ENCODE peak calls at places on chromosome 1, in nine cellular contexts. W is foreskin fibroblast, Y is Peyer's patch, E is AG09309, C is PC-9, N is left ventricle myocardium inferior, Z is heart right ventricle, A is WERI-Rb-1, Q is upper lobe of left lung. K is an unnamed sample.

GRCh38 chr1:67850611-67851075 is 17.4 kb upstream of the GNG12 start:
- DNase-seq in Q (peak; percentile 83), Z (peak; percentile 58), W (peak; percentile 89), A (no peak), Y (peak; percentile 19), C (peak; percentile 76), E (peak; percentile 51), N (peak; percentile 71), K (no peak)

GRCh38 chr1:44073528-44073927 is 42.3 kb upstream of the SLC6A9 start:
- DNase-seq in E (no peak), Z (no peak), A (no peak), C (no peak), W (no peak), Q (no peak), N (no peak), Y (peak; percentile 57), K (no peak)

GRCh38 chr1:109781807-109782206 is 18.1 kb upstream of the EPS8L3 start:
- DNase-seq in Q (no peak), Y (no peak), E (no peak), A (no peak), C (no peak), Z (no peak), W (no peak), N (no peak), K (no peak)

GRCh38 chr1:64514197-64514765 is 44.4 kb downstream of the CACHD1 start:
- DNase-seq in C (no peak), Z (no peak), W (peak; percentile 33), A (no peak), N (no peak), Y (no peak), Q (no peak), E (no peak), K (no peak)

GRCh38 chr1:158353333-158354038 is at the start of gene CD1E:
- DNase-seq in Q (no peak), E (no peak), N (no peak), Y (no peak), C (no peak), W (no peak), Z (no peak), A (no peak), K (no peak)

GRCh38 chr1:58695206-58695605 is 4.7 kb downstream of the MYSM1 start:
- DNase-seq in Z (no peak), Q (no peak), C (no peak), N (no peak), Y (no peak), A (no peak), W (no peak), E (no peak), K (no peak)

GRCh38 chr1:3004285-3005205 is 16.7 kb upstream of the ACTRT2 start:
- DNase-seq in N (no peak), Q (peak; percentile 0), A (no peak), E (no peak), Z (no peak), W (no peak), C (no peak), Y (no peak), K (no peak)

GRCh38 chr1:204255225-204255624 is 41.4 kb upstream of the GOLT1A start:
- DNase-seq in W (no peak), C (no peak), E (no peak), A (no peak), N (no peak), Z (no peak), Q (no peak), Y (no peak), K (no peak)

GRCh38 chr1:112866151-112866550 is 89.8 kb downstream of the SLC16A1 start:
- DNase-seq in N (no peak), W (peak; percentile 61), E (peak; percentile 13), Z (no peak), C (peak; percentile 91), A (no peak), Q (no peak), Y (no peak), K (no peak)

DNA sequence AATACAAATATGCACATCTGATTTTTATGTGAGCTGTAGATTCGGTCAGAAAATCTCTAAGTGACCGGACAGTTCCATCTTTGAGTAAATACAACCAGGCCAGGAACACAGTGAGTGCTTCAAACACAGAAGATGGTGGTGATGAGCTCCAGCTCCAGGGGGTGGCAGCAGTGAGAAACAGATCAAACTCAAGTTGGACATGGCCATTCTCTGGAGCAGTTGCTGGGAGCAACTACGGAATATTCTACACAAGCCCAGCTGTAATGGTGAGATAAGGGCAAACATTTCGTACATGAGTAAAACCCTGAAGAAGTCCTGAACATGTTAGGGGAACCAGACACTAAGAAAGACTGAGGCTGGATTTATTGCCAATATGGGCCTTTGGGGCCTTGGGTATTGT is 100.7 kb downstream of the BARHL2 start:
- DNase-seq in Z (no peak), E (no peak), W (no peak), N (no peak), A (peak; percentile 75), Y (no peak), Q (no peak), C (no peak), K (no peak)
- TF ChIP-seq CTCF in Z (no peak), E (no peak), W (no peak), N (no peak), A (peak; percentile 74), Y (no peak), Q (no peak), C (peak; percentile 54), K (no peak)

GRCh38 chr1:177884499-177885021 is 85.3 kb downstream of the SEC16B start:
- DNase-seq in E (peak; percentile 13), W (no peak), Y (no peak), C (no peak), A (no peak), Q (no peak), Z (no peak), N (no peak), K (no peak)

GRCh38 chr1:177883581-177883980 is 86.3 kb downstream of the SEC16B start:
- DNase-seq in Z (no peak), C (no peak), Y (no peak), Q (no peak), A (no peak), E (peak; percentile 13), W (no peak), N (no peak), K (no peak)
- TF ChIP-seq CTCF in Z (no peak), C (no peak), Y (no peak), Q (no peak), A (no peak), E (no peak), W (no peak), N (no peak), K (no peak)

GRCh38 chr1:117967472-117967871 is 37.9 kb downstream of the WDR3 start:
- DNase-seq in Z (no peak), Q (no peak), W (peak; percentile 23), Y (no peak), N (no peak), C (no peak), A (no peak), E (peak; percentile 14), K (no peak)
- TF ChIP-seq CTCF in Z (no peak), Q (no peak), W (peak; percentile 14), Y (no peak), N (no peak), C (peak; percentile 32), A (no peak), E (peak; percentile 16), K (no peak)

GRCh38 chr1:185811062-185811709 is 77.0 kb downstream of the HMCN1 start:
- DNase-seq in C (no peak), Y (no peak), Z (no peak), W (no peak), A (no peak), N (no peak), E (no peak), Q (no peak), K (no peak)

GRCh38 chr1:185816460-185816859 is 82.3 kb downstream of the HMCN1 start:
- DNase-seq in N (no peak), E (peak; percentile 73), Q (no peak), Z (no peak), Y (no peak), W (peak; percentile 81), A (no peak), C (no peak), K (no peak)

GRCh38 chr1:185812934-185813333 is 78.7 kb downstream of the HMCN1 start:
- DNase-seq in Z (no peak), E (no peak), A (no peak), Y (no peak), C (no peak), N (no peak), Q (no peak), W (no peak), K (no peak)

GRCh38 chr1:185808675-185809074 is 74.5 kb downstream of the HMCN1 start:
- DNase-seq in Y (no peak), C (no peak), W (no peak), Q (no peak), A (no peak), Z (no peak), N (no peak), E (no peak), K (no peak)

DNA sequence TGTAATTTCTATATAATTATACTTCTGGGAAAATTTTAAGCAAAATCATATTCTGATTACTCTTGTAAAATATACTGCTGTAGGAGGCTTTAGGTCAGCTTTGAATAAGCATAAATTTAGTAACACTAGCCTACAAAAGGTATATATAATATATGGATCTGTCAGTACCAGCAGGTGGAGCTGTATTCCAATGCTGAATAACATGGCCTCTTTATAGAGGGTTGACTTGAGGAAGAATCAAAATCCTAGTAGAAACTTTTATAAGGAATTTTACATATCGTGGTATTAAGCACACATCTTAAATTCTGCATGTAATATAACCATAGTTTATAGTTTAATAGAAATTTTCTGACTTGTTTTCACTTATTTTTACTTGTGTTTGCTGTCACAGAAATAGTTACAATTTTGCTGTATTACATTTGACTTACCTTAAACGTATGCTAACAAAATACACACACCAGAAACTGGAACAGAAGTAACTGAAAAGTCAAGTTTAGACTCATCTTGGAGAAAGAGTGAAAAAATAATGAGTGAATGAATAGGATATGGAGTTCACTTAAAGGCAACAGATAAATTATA is 79.3 kb downstream of the HMCN1 start:
- DNase-seq in Y (no peak), N (no peak), Q (no peak), Z (no peak), E (peak; percentile 35), C (peak; percentile 50), A (no peak), W (peak; percentile 39), K (no peak)
- TF ChIP-seq CTCF in Y (no peak), N (peak; percentile 67), Q (no peak), Z (no peak), E (peak; percentile 57), C (peak; percentile 85), A (peak; percentile 25), W (peak; percentile 57), K (peak; percentile 66)

GRCh38 chr1:175887981-175888428 is 144.6 kb upstream of the TNR start:
- DNase-seq in W (peak; percentile 7), E (no peak), A (peak; percentile 81), N (peak; percentile 49), Q (peak; percentile 29), Y (no peak), C (no peak), Z (peak; percentile 52), K (no peak)
- TF ChIP-seq CTCF in W (peak; percentile 71), E (peak; percentile 74), A (peak; percentile 97), N (peak; percentile 88), Q (peak; percentile 70), Y (no peak), C (peak; percentile 81), Z (peak; percentile 63), K (peak; percentile 55)